ENCODE peak calls at places on chromosome 3, in seven cellular contexts. One of them, this sample, is unnamed.

GRCh38 chr3:9916734-9917680 is at the start of gene IL17RC:
- DNase-seq in HCT116: peak
- DNase-seq in H1: peak
- DNase-seq in HepG2: peak
- DNase-seq in SK-N-SH: peak
- DNase-seq in NT2/D1: peak
- DNase-seq in K562: peak
- DNase-seq in this sample: no peak

GRCh38 chr3:15064299-15064834 is 748 bp downstream of the MRPS25 start:
- DNase-seq in NT2/D1: no peak
- DNase-seq in H1: no peak
- DNase-seq in SK-N-SH: peak
- DNase-seq in K562: peak
- DNase-seq in HepG2: no peak
- DNase-seq in HCT116: no peak
- DNase-seq in this sample: no peak

GRCh38 chr3:171415070-171415469 is 45.1 kb downstream of the TNIK start:
- DNase-seq in SK-N-SH: no peak
- DNase-seq in K562: no peak
- DNase-seq in NT2/D1: no peak
- DNase-seq in HCT116: no peak
- DNase-seq in H1: no peak
- DNase-seq in HepG2: no peak
- DNase-seq in this sample: no peak

GRCh38 chr3:23992051-23992628 is 47.1 kb downstream of the NR1D2 start:
- DNase-seq in HepG2: no peak
- DNase-seq in H1: no peak
- DNase-seq in SK-N-SH: peak
- DNase-seq in NT2/D1: no peak
- DNase-seq in K562: no peak
- DNase-seq in HCT116: no peak
- DNase-seq in this sample: no peak

GRCh38 chr3:104941785-104942184 is 424.9 kb upstream of the ALCAM start:
- DNase-seq in NT2/D1: no peak
- DNase-seq in SK-N-SH: no peak
- DNase-seq in HepG2: no peak
- DNase-seq in H1: no peak
- DNase-seq in K562: no peak
- DNase-seq in HCT116: no peak
- DNase-seq in this sample: no peak

GRCh38 chr3:104629038-104629437 is 737.7 kb upstream of the ALCAM start:
- DNase-seq in K562: no peak
- DNase-seq in HCT116: peak
- DNase-seq in H1: no peak
- DNase-seq in NT2/D1: no peak
- DNase-seq in HepG2: no peak
- DNase-seq in SK-N-SH: no peak
- DNase-seq in this sample: no peak

GRCh38 chr3:110774496-110775265 is 296.9 kb upstream of the NECTIN3 start:
- DNase-seq in NT2/D1: no peak
- DNase-seq in H1: no peak
- DNase-seq in SK-N-SH: no peak
- DNase-seq in K562: no peak
- DNase-seq in HCT116: no peak
- DNase-seq in HepG2: no peak
- DNase-seq in this sample: no peak

GRCh38 chr3:188780188-188781147 is 391.3 kb upstream of the TPRG1 start:
- DNase-seq in HepG2: peak
- DNase-seq in HCT116: no peak
- DNase-seq in NT2/D1: no peak
- DNase-seq in H1: no peak
- DNase-seq in SK-N-SH: no peak
- DNase-seq in K562: no peak
- DNase-seq in this sample: no peak

GRCh38 chr3:187567741-187568140 is 102.5 kb downstream of the SST start:
- DNase-seq in SK-N-SH: no peak
- DNase-seq in HCT116: no peak
- DNase-seq in K562: no peak
- DNase-seq in HepG2: peak
- DNase-seq in H1: no peak
- DNase-seq in NT2/D1: no peak
- DNase-seq in this sample: no peak

DNA sequence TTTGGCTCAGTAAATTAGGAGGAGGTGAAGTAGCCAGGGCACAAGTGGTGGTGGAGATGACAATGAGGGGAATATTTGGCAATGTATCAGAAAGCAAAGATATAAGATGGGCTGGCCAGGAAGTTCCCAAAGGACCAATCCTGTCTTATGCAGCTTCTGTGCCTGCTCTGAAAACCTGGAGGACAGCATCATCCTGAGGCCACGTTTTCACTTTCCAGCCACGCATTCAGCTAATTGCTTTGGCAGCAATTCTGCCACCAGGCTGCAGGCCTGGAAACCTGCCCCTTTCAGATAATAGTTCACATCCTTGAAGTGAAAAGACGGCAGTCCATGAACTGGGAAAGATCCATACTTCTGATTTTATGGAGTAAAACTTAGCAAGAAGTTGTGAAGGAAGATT is 682.4 kb downstream of the GRM7 start:
- DNase-seq in SK-N-SH: no peak
- DNase-seq in NT2/D1: no peak
- DNase-seq in K562: no peak
- DNase-seq in HCT116: no peak
- DNase-seq in H1: no peak
- DNase-seq in HepG2: no peak
- DNase-seq in this sample: no peak
- TF ChIP-seq YY1 in SK-N-SH: no peak
- TF ChIP-seq YY1 in NT2/D1: no peak
- TF ChIP-seq YY1 in K562: no peak
- TF ChIP-seq YY1 in HCT116: no peak
- TF ChIP-seq YY1 in H1: no peak
- TF ChIP-seq YY1 in HepG2: no peak
- TF ChIP-seq YY1 in this sample: no peak

GRCh38 chr3:122942937-122943827 is 84.4 kb downstream of the SEMA5B start:
- DNase-seq in H1: peak
- DNase-seq in SK-N-SH: peak
- DNase-seq in HCT116: peak
- DNase-seq in NT2/D1: peak
- DNase-seq in HepG2: peak
- DNase-seq in K562: peak
- DNase-seq in this sample: no peak
- TF ChIP-seq YY1 in H1: peak
- TF ChIP-seq YY1 in SK-N-SH: no peak
- TF ChIP-seq YY1 in HCT116: peak
- TF ChIP-seq YY1 in NT2/D1: no peak
- TF ChIP-seq YY1 in HepG2: no peak
- TF ChIP-seq YY1 in K562: no peak
- TF ChIP-seq YY1 in this sample: peak

DNA sequence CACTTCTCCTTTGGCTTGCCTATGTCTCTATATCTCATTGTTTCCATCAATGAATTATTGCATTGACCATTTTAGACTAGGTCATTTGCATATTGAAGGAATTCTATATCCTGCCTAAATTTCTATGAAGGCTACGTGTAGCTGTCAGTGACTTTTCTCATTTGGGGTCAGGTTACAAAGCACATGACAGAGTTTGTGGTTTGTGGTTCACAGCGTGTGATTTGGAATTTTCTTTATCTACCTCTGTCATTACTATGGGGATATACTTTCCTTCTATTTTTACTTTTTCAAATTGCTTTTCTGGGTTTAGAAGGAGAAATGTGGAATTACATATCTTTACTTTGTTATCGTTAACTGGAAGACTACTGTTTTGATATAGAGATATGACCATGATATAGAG is 317.3 kb upstream of the CFAP20DC start:
- DNase-seq in NT2/D1: no peak
- DNase-seq in HepG2: no peak
- DNase-seq in K562: no peak
- DNase-seq in HCT116: no peak
- DNase-seq in SK-N-SH: no peak
- DNase-seq in H1: no peak
- DNase-seq in this sample: no peak
- TF ChIP-seq YY1 in NT2/D1: no peak
- TF ChIP-seq YY1 in HepG2: no peak
- TF ChIP-seq YY1 in K562: no peak
- TF ChIP-seq YY1 in HCT116: no peak
- TF ChIP-seq YY1 in SK-N-SH: no peak
- TF ChIP-seq YY1 in H1: no peak
- TF ChIP-seq YY1 in this sample: no peak

GRCh38 chr3:86782860-86783259 is 208.1 kb downstream of the VGLL3 start:
- DNase-seq in NT2/D1: no peak
- DNase-seq in HepG2: no peak
- DNase-seq in SK-N-SH: no peak
- DNase-seq in HCT116: no peak
- DNase-seq in H1: no peak
- DNase-seq in K562: no peak
- DNase-seq in this sample: no peak

GRCh38 chr3:86788371-86788770 is 202.6 kb downstream of the VGLL3 start:
- DNase-seq in K562: no peak
- DNase-seq in HCT116: no peak
- DNase-seq in NT2/D1: no peak
- DNase-seq in HepG2: no peak
- DNase-seq in SK-N-SH: no peak
- DNase-seq in H1: no peak
- DNase-seq in this sample: no peak

GRCh38 chr3:86785381-86785780 is 205.6 kb downstream of the VGLL3 start:
- DNase-seq in H1: no peak
- DNase-seq in SK-N-SH: no peak
- DNase-seq in K562: no peak
- DNase-seq in HepG2: no peak
- DNase-seq in NT2/D1: no peak
- DNase-seq in HCT116: no peak
- DNase-seq in this sample: no peak

GRCh38 chr3:86782271-86782670 is 208.7 kb downstream of the VGLL3 start:
- DNase-seq in SK-N-SH: no peak
- DNase-seq in H1: no peak
- DNase-seq in K562: no peak
- DNase-seq in HCT116: no peak
- DNase-seq in HepG2: no peak
- DNase-seq in NT2/D1: no peak
- DNase-seq in this sample: no peak

DNA sequence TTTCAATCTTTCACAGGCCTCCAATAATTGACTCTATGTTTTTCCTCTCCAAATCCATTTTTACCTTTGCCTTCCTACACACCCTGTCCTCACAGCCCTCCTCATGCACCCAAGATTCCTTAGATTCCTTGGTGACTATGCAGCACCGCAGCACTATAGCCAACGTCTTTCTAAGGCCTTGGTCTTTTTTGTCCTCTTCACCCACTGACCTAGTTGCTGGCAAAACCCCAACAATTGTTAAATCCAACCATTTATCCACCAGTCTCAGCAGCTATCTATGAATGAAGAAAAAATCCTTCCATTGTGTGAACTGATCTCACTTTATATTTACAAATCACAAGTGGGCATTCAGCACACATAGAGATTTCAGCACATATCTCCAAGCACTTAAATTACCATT is 203.9 kb downstream of the VGLL3 start:
- DNase-seq in HepG2: no peak
- DNase-seq in HCT116: no peak
- DNase-seq in H1: no peak
- DNase-seq in K562: no peak
- DNase-seq in SK-N-SH: no peak
- DNase-seq in NT2/D1: no peak
- DNase-seq in this sample: no peak
- TF ChIP-seq YY1 in HepG2: no peak
- TF ChIP-seq YY1 in HCT116: no peak
- TF ChIP-seq YY1 in H1: no peak
- TF ChIP-seq YY1 in K562: no peak
- TF ChIP-seq YY1 in SK-N-SH: no peak
- TF ChIP-seq YY1 in NT2/D1: no peak
- TF ChIP-seq YY1 in this sample: no peak

DNA sequence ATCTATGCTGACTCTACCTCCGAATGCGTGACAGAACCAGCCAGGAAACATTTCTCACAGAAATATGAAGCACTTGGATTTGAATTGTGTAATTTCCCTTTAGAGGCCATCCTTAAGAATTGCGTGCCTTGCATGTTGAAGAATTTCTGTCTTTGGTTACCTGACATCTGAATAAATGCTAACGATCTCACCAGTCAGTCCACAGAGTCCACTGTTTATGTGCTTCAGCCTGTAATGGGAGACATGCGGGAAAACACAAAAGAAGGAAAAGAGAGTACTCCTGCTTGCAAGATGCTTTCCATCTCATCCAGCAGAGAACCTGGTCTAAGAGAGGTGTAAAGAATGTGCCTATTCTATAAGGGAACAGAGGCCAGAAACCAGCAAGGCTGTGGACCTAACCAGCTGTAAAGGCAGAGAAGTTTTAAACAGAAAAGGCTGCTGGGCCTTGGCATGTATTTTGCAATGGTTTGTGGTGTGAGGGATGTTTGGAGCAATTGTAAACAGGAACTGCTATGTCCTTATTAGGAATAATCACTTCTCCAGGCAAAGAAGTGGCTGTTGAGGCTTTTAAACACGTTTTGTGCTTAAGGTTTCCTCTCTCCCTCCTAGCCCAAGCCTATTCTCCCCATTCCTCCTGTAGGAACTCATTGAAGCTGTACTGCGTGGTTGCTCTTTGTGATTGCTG is 36.4 kb upstream of the BOC start:
- DNase-seq in HCT116: no peak
- DNase-seq in NT2/D1: no peak
- DNase-seq in K562: no peak
- DNase-seq in H1: no peak
- DNase-seq in SK-N-SH: no peak
- DNase-seq in HepG2: no peak
- DNase-seq in this sample: no peak
- TF ChIP-seq YY1 in HCT116: no peak
- TF ChIP-seq YY1 in NT2/D1: no peak
- TF ChIP-seq YY1 in K562: no peak
- TF ChIP-seq YY1 in H1: no peak
- TF ChIP-seq YY1 in SK-N-SH: no peak
- TF ChIP-seq YY1 in HepG2: no peak
- TF ChIP-seq YY1 in this sample: no peak

GRCh38 chr3:183279371-183279770 is 26.3 kb downstream of the B3GNT5 start:
- DNase-seq in K562: no peak
- DNase-seq in NT2/D1: no peak
- DNase-seq in SK-N-SH: no peak
- DNase-seq in H1: no peak
- DNase-seq in HCT116: no peak
- DNase-seq in HepG2: no peak
- DNase-seq in this sample: no peak
- TF ChIP-seq YY1 in K562: no peak
- TF ChIP-seq YY1 in NT2/D1: no peak
- TF ChIP-seq YY1 in SK-N-SH: no peak
- TF ChIP-seq YY1 in H1: no peak
- TF ChIP-seq YY1 in HCT116: no peak
- TF ChIP-seq YY1 in HepG2: no peak
- TF ChIP-seq YY1 in this sample: no peak

This sample was measured in GM12878.